ENCODE peak calls at places on chromosome 19, in five cellular contexts. One of them, this sample, is unnamed.

GRCh38 chr19:39998511-39998910 is 1.7 kb downstream of the ZNF546 start:
- DNase-seq in activated naive CD8-positive, alpha-beta T cell treated with anti-CD3 and anti-CD28 coated beads for 36 hours: no peak
- DNase-seq in suprapubic skin: no peak
- DNase-seq in HS-5: peak; percentile 15
- DNase-seq in posterior cingulate gyrus: no peak
- DNase-seq in this sample: no peak

GRCh38 chr19:31383553-31383952 is 34.3 kb upstream of the TSHZ3 start:
- DNase-seq in HS-5: no peak
- DNase-seq in posterior cingulate gyrus: no peak
- DNase-seq in activated naive CD8-positive, alpha-beta T cell treated with anti-CD3 and anti-CD28 coated beads for 36 hours: no peak
- DNase-seq in suprapubic skin: no peak
- DNase-seq in this sample: no peak

GRCh38 chr19:7515091-7515470 is 822 bp upstream of the ZNF358 start:
- DNase-seq in activated naive CD8-positive, alpha-beta T cell treated with anti-CD3 and anti-CD28 coated beads for 36 hours: no peak
- DNase-seq in suprapubic skin: no peak
- DNase-seq in posterior cingulate gyrus: peak; percentile 64
- DNase-seq in HS-5: no peak
- DNase-seq in this sample: no peak

GRCh38 chr19:52871466-52871865 is 14.0 kb upstream of the ZNF468 start:
- DNase-seq in activated naive CD8-positive, alpha-beta T cell treated with anti-CD3 and anti-CD28 coated beads for 36 hours: no peak
- DNase-seq in posterior cingulate gyrus: no peak
- DNase-seq in suprapubic skin: no peak
- DNase-seq in HS-5: no peak
- DNase-seq in this sample: no peak

GRCh38 chr19:8321760-8322637 is 703 bp downstream of the RPS28 start:
- DNase-seq in posterior cingulate gyrus: no peak
- DNase-seq in suprapubic skin: no peak
- DNase-seq in activated naive CD8-positive, alpha-beta T cell treated with anti-CD3 and anti-CD28 coated beads for 36 hours: no peak
- DNase-seq in HS-5: no peak
- DNase-seq in this sample: no peak

GRCh38 chr19:35249848-35250711 is 1.3 kb downstream of the LSR start:
- DNase-seq in suprapubic skin: peak; percentile 78
- DNase-seq in posterior cingulate gyrus: no peak
- DNase-seq in HS-5: no peak
- DNase-seq in activated naive CD8-positive, alpha-beta T cell treated with anti-CD3 and anti-CD28 coated beads for 36 hours: no peak
- DNase-seq in this sample: no peak

GRCh38 chr19:42075364-42075615 is 676 bp upstream of the ZNF574 start:
- DNase-seq in HS-5: no peak
- DNase-seq in suprapubic skin: no peak
- DNase-seq in activated naive CD8-positive, alpha-beta T cell treated with anti-CD3 and anti-CD28 coated beads for 36 hours: no peak
- DNase-seq in posterior cingulate gyrus: no peak
- DNase-seq in this sample: no peak

GRCh38 chr19:10471909-10472308 is 31.2 kb downstream of the KEAP1 start:
- DNase-seq in posterior cingulate gyrus: no peak
- DNase-seq in activated naive CD8-positive, alpha-beta T cell treated with anti-CD3 and anti-CD28 coated beads for 36 hours: no peak
- DNase-seq in suprapubic skin: no peak
- DNase-seq in HS-5: no peak
- DNase-seq in this sample: no peak

GRCh38 chr19:38209671-38210457 is 14.2 kb downstream of the DPF1 start:
- DNase-seq in posterior cingulate gyrus: peak; percentile 86
- DNase-seq in activated naive CD8-positive, alpha-beta T cell treated with anti-CD3 and anti-CD28 coated beads for 36 hours: no peak
- DNase-seq in HS-5: no peak
- DNase-seq in suprapubic skin: peak; percentile 85
- DNase-seq in this sample: no peak

GRCh38 chr19:51026554-51026831 is at the start of gene KLK11:
- DNase-seq in HS-5: no peak
- DNase-seq in posterior cingulate gyrus: no peak
- DNase-seq in activated naive CD8-positive, alpha-beta T cell treated with anti-CD3 and anti-CD28 coated beads for 36 hours: no peak
- DNase-seq in suprapubic skin: no peak
- DNase-seq in this sample: no peak

GRCh38 chr19:42289556-42290041 is 12.3 kb upstream of the PRR19 start:
- DNase-seq in HS-5: no peak
- DNase-seq in activated naive CD8-positive, alpha-beta T cell treated with anti-CD3 and anti-CD28 coated beads for 36 hours: no peak
- DNase-seq in suprapubic skin: no peak
- DNase-seq in posterior cingulate gyrus: no peak
- DNase-seq in this sample: no peak

GRCh38 chr19:5214371-5214770 is 126.2 kb downstream of the PTPRS start:
- DNase-seq in activated naive CD8-positive, alpha-beta T cell treated with anti-CD3 and anti-CD28 coated beads for 36 hours: no peak
- DNase-seq in suprapubic skin: no peak
- DNase-seq in HS-5: no peak
- DNase-seq in posterior cingulate gyrus: no peak
- DNase-seq in this sample: no peak

GRCh38 chr19:2027361-2027760 is 11.8 kb upstream of the BTBD2 start:
- DNase-seq in posterior cingulate gyrus: no peak
- DNase-seq in activated naive CD8-positive, alpha-beta T cell treated with anti-CD3 and anti-CD28 coated beads for 36 hours: no peak
- DNase-seq in HS-5: peak; percentile 56
- DNase-seq in suprapubic skin: no peak
- DNase-seq in this sample: no peak

GRCh38 chr19:45451181-45451849 is 16.5 kb upstream of the FOSB start:
- DNase-seq in activated naive CD8-positive, alpha-beta T cell treated with anti-CD3 and anti-CD28 coated beads for 36 hours: peak; percentile 39
- DNase-seq in posterior cingulate gyrus: no peak
- DNase-seq in HS-5: no peak
- DNase-seq in suprapubic skin: no peak
- DNase-seq in this sample: no peak

GRCh38 chr19:53466726-53467125 is 807 bp upstream of the ZNF813 start:
- DNase-seq in activated naive CD8-positive, alpha-beta T cell treated with anti-CD3 and anti-CD28 coated beads for 36 hours: no peak
- DNase-seq in HS-5: no peak
- DNase-seq in posterior cingulate gyrus: no peak
- DNase-seq in suprapubic skin: no peak
- DNase-seq in this sample: no peak

GRCh38 chr19:41912899-41913475 is 15.3 kb downstream of the ERFL start:
- DNase-seq in HS-5: no peak
- DNase-seq in suprapubic skin: no peak
- DNase-seq in activated naive CD8-positive, alpha-beta T cell treated with anti-CD3 and anti-CD28 coated beads for 36 hours: no peak
- DNase-seq in posterior cingulate gyrus: no peak
- DNase-seq in this sample: no peak

GRCh38 chr19:6667114-6667627 is 2.8 kb downstream of the TNFSF14 start:
- DNase-seq in HS-5: no peak
- DNase-seq in posterior cingulate gyrus: no peak
- DNase-seq in suprapubic skin: no peak
- DNase-seq in activated naive CD8-positive, alpha-beta T cell treated with anti-CD3 and anti-CD28 coated beads for 36 hours: no peak
- DNase-seq in this sample: peak; percentile 71

GRCh38 chr19:42277821-42278809 is 9.1 kb downstream of the CIC start:
- DNase-seq in suprapubic skin: peak; percentile 75
- DNase-seq in activated naive CD8-positive, alpha-beta T cell treated with anti-CD3 and anti-CD28 coated beads for 36 hours: no peak
- DNase-seq in HS-5: no peak
- DNase-seq in posterior cingulate gyrus: no peak
- DNase-seq in this sample: peak; percentile 86

GRCh38 chr19:29381353-29382203 is 144.2 kb upstream of the VSTM2B start:
- DNase-seq in HS-5: no peak
- DNase-seq in posterior cingulate gyrus: no peak
- DNase-seq in suprapubic skin: peak; percentile 59
- DNase-seq in activated naive CD8-positive, alpha-beta T cell treated with anti-CD3 and anti-CD28 coated beads for 36 hours: no peak
- DNase-seq in this sample: peak; percentile 13

GRCh38 chr19:41919948-41920712 is 8.1 kb downstream of the ERFL start:
- DNase-seq in HS-5: no peak
- DNase-seq in posterior cingulate gyrus: no peak
- DNase-seq in activated naive CD8-positive, alpha-beta T cell treated with anti-CD3 and anti-CD28 coated beads for 36 hours: no peak
- DNase-seq in suprapubic skin: no peak
- DNase-seq in this sample: no peak

GRCh38 chr19:5138606-5139594 is 170.0 kb downstream of the KDM4B start:
- DNase-seq in suprapubic skin: no peak
- DNase-seq in activated naive CD8-positive, alpha-beta T cell treated with anti-CD3 and anti-CD28 coated beads for 36 hours: peak; percentile 88
- DNase-seq in posterior cingulate gyrus: peak; percentile 63
- DNase-seq in HS-5: no peak
- DNase-seq in this sample: no peak

GRCh38 chr19:32201661-32202060 is 143.7 kb upstream of the ZNF507 start:
- DNase-seq in HS-5: no peak
- DNase-seq in posterior cingulate gyrus: no peak
- DNase-seq in suprapubic skin: no peak
- DNase-seq in activated naive CD8-positive, alpha-beta T cell treated with anti-CD3 and anti-CD28 coated beads for 36 hours: peak; percentile 8
- DNase-seq in this sample: no peak

GRCh38 chr19:7539827-7540425 is 4.4 kb downstream of the PNPLA6 start:
- DNase-seq in suprapubic skin: no peak
- DNase-seq in activated naive CD8-positive, alpha-beta T cell treated with anti-CD3 and anti-CD28 coated beads for 36 hours: no peak
- DNase-seq in posterior cingulate gyrus: no peak
- DNase-seq in HS-5: no peak
- DNase-seq in this sample: peak; percentile 54

GRCh38 chr19:29587518-29587986 is 18.5 kb upstream of the POP4 start:
- DNase-seq in HS-5: no peak
- DNase-seq in posterior cingulate gyrus: no peak
- DNase-seq in activated naive CD8-positive, alpha-beta T cell treated with anti-CD3 and anti-CD28 coated beads for 36 hours: peak; percentile 73
- DNase-seq in suprapubic skin: no peak
- DNase-seq in this sample: no peak

GRCh38 chr19:8631425-8631819 is 989 bp downstream of the NFILZ start:
- DNase-seq in posterior cingulate gyrus: peak; percentile 61
- DNase-seq in suprapubic skin: no peak
- DNase-seq in HS-5: no peak
- DNase-seq in activated naive CD8-positive, alpha-beta T cell treated with anti-CD3 and anti-CD28 coated beads for 36 hours: no peak
- DNase-seq in this sample: no peak

GRCh38 chr19:53086949-53087348 is 16.3 kb downstream of the ZNF160 start:
- DNase-seq in posterior cingulate gyrus: no peak
- DNase-seq in suprapubic skin: no peak
- DNase-seq in activated naive CD8-positive, alpha-beta T cell treated with anti-CD3 and anti-CD28 coated beads for 36 hours: no peak
- DNase-seq in HS-5: no peak
- DNase-seq in this sample: no peak

GRCh38 chr19:16951529-16951928 is 62.7 kb downstream of the F2RL3 start:
- DNase-seq in HS-5: no peak
- DNase-seq in posterior cingulate gyrus: no peak
- DNase-seq in suprapubic skin: peak; percentile 29
- DNase-seq in activated naive CD8-positive, alpha-beta T cell treated with anti-CD3 and anti-CD28 coated beads for 36 hours: no peak
- DNase-seq in this sample: no peak

GRCh38 chr19:1268392-1269064 is 604 bp upstream of the CIRBP start:
- DNase-seq in activated naive CD8-positive, alpha-beta T cell treated with anti-CD3 and anti-CD28 coated beads for 36 hours: no peak
- DNase-seq in HS-5: no peak
- DNase-seq in posterior cingulate gyrus: no peak
- DNase-seq in suprapubic skin: no peak
- DNase-seq in this sample: no peak

GRCh38 chr19:39970424-39970673 is 616 bp upstream of the PSMC4 start:
- DNase-seq in posterior cingulate gyrus: no peak
- DNase-seq in suprapubic skin: no peak
- DNase-seq in activated naive CD8-positive, alpha-beta T cell treated with anti-CD3 and anti-CD28 coated beads for 36 hours: no peak
- DNase-seq in HS-5: peak; percentile 9
- DNase-seq in this sample: no peak

GRCh38 chr19:16654151-16654550 is 5.8 kb downstream of the SMIM7 start:
- DNase-seq in posterior cingulate gyrus: no peak
- DNase-seq in HS-5: no peak
- DNase-seq in activated naive CD8-positive, alpha-beta T cell treated with anti-CD3 and anti-CD28 coated beads for 36 hours: no peak
- DNase-seq in suprapubic skin: no peak
- DNase-seq in this sample: no peak